ENCODE peak calls at places on chromosomes 5 and 9, in eight cellular contexts. Q is HCT116, L is OCI-LY7, H is SK-N-SH, R is hepatocyte, M is PC-3, B is neural progenitor cell, F is GM23338. K is an unnamed sample.

GRCh38 chr5:33188089-33188488 is 252.7 kb upstream of the TARS1 start:
- DNase-seq in F (no peak), H (no peak), L (no peak), M (no peak), B (no peak), R (no peak), Q (no peak), K (no peak)

GRCh38 chr5:112109331-112109993 is 309.6 kb downstream of the EPB41L4A start:
- DNase-seq in F (peak; percentile 56), M (peak; percentile 71), B (no peak), L (no peak), Q (peak; percentile 12), R (peak; percentile 66), H (peak; percentile 4), K (no peak)

GRCh38 chr5:79962580-79963222 is 28.4 kb downstream of the MTX3 start:
- DNase-seq in R (no peak), L (no peak), H (no peak), F (no peak), Q (no peak), B (peak; percentile 88), M (peak; percentile 53), K (no peak)

GRCh38 chr9:100525563-100525962 is 52.3 kb upstream of the CAVIN4 start:
- DNase-seq in R (no peak), B (no peak), F (no peak), M (no peak), Q (no peak), H (no peak), L (no peak), K (no peak)

GRCh38 chr9:8287970-8288369 is 488.4 kb upstream of the DMAC1 start:
- DNase-seq in F (no peak), B (no peak), H (no peak), Q (no peak), M (no peak), R (no peak), L (no peak), K (no peak)

GRCh38 chr5:138911441-138911840 is 36.3 kb upstream of the LRRTM2 start:
- DNase-seq in M (no peak), B (no peak), H (no peak), R (no peak), L (no peak), Q (no peak), F (no peak), K (no peak)

GRCh38 chr5:173997331-173997730 is 8.4 kb downstream of the C5orf47 start:
- DNase-seq in H (no peak), Q (no peak), B (no peak), M (no peak), F (no peak), R (no peak), L (no peak), K (no peak)

GRCh38 chr5:72228957-72229356 is 91.1 kb downstream of the MRPS27 start:
- DNase-seq in B (no peak), F (no peak), H (no peak), R (no peak), M (no peak), L (no peak), Q (no peak), K (no peak)

GRCh38 chr5:111227805-111228204 is 3.6 kb downstream of the CAMK4 start:
- DNase-seq in H (peak; percentile 37), B (no peak), F (peak; percentile 33), Q (no peak), R (peak; percentile 8), M (peak; percentile 45), L (peak; percentile 18), K (no peak)

GRCh38 chr5:41410737-41411136 is 99.7 kb downstream of the PLCXD3 start:
- DNase-seq in M (no peak), H (no peak), B (peak; percentile 8), F (peak; percentile 54), R (no peak), L (no peak), Q (no peak), K (no peak)

GRCh38 chr5:15500326-15500958 is 462 bp downstream of the FBXL7 start:
- DNase-seq in Q (no peak), L (no peak), H (no peak), F (peak; percentile 59), R (peak; percentile 40), B (peak; percentile 68), M (no peak), K (no peak)

GRCh38 chr5:178278358-178279023 is 45.9 kb upstream of the PHYKPL start:
- DNase-seq in F (no peak), R (no peak), L (no peak), M (no peak), Q (no peak), H (peak; percentile 49), B (no peak), K (no peak)

GRCh38 chr5:37916525-37916924 is 76.7 kb upstream of the GDNF start:
- DNase-seq in R (no peak), H (no peak), L (no peak), B (no peak), M (no peak), F (no peak), Q (no peak), K (no peak)

GRCh38 chr5:78634634-78635033 is 13.9 kb downstream of the LHFPL2 start:
- DNase-seq in L (no peak), H (no peak), B (no peak), Q (no peak), F (no peak), M (no peak), R (no peak), K (no peak)

GRCh38 chr9:126558051-126558665 is 55.6 kb upstream of the LMX1B start:
- DNase-seq in R (peak; percentile 77), L (peak; percentile 67), F (peak; percentile 80), Q (peak; percentile 39), H (peak; percentile 83), M (peak; percentile 70), B (peak; percentile 68), K (peak; percentile 74)

GRCh38 chr5:172451771-172452197 is 2.5 kb downstream of the SH3PXD2B start:
- DNase-seq in L (no peak), R (peak; percentile 71), M (peak; percentile 91), Q (no peak), F (peak; percentile 32), B (no peak), H (no peak), K (no peak)

GRCh38 chr5:80346055-80346454 is 26.3 kb downstream of the SPZ1 start:
- DNase-seq in B (peak; percentile 33), F (peak; percentile 77), L (peak; percentile 52), M (peak; percentile 45), R (peak; percentile 47), H (peak; percentile 47), Q (peak; percentile 48), K (peak; percentile 47)

GRCh38 chr5:43315262-43315661 is 2.0 kb upstream of the HMGCS1 start:
- DNase-seq in M (peak; percentile 98), B (no peak), R (peak; percentile 57), H (no peak), Q (peak; percentile 84), L (no peak), F (no peak), K (no peak)

DNA sequence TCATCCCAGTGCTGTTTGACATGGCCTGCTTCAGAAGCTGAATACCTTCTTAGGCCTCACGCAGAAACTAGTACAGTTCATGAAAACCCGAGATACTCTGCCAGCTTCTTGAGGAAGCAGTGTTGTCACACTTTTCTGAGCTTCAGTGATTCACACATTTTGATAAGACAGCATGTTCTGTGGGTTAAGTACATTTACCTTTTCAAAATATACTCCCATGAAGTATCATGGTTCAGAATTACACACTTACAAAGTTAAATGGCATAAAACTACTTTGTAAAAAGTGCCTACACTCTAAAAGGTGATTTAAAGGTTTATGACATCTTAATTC is 56.9 kb downstream of the VCAN start:
- DNase-seq in H (no peak), L (no peak), R (no peak), Q (no peak), B (no peak), M (no peak), F (no peak), K (no peak)
- TF ChIP-seq EZH2phosphoT487 in H (no peak), L (no peak), R (no peak), Q (no peak), B (no peak), M (no peak), F (no peak), K (no peak)

GRCh38 chr9:71446499-71447411 is 321.6 kb downstream of the CEMIP2 start:
- DNase-seq in M (peak; percentile 38), H (peak; percentile 52), L (no peak), Q (no peak), B (peak; percentile 95), R (peak; percentile 88), F (peak; percentile 97), K (peak; percentile 66)

GRCh38 chr9:71442937-71443336 is 321.5 kb upstream of the TRPM3 start:
- DNase-seq in F (no peak), R (no peak), M (no peak), Q (no peak), H (no peak), L (no peak), B (no peak), K (no peak)

DNA sequence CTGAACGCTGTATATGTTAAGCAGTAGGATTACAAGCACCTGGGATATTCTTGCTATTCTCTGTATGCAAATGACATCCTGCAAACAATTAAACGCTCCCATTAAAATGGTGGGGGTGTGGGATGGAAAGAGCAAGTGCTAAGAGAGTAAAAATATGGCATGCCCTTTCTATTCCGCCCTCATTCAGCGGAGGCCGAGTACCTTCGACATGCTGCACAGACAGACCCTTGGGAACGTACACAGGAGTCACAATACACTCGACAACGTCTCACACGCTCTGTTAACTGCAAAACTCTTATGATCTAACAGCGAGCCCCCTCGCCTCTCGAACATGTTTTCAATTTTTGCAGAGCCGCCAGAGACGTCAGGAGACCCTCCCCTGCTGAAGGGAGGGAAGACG is 322.2 kb downstream of the CEMIP2 start:
- DNase-seq in H (no peak), M (no peak), L (no peak), Q (no peak), R (no peak), B (no peak), F (no peak), K (no peak)
- H2AFZ ChIP-seq in H (no peak overlapping the region), M (no peak overlapping the region), L (no peak overlapping the region), Q (no peak overlapping the region), R (no peak overlapping the region), B (no peak overlapping the region), F (peak overlapping the region; percentile 60), K (no peak overlapping the region)

DNA sequence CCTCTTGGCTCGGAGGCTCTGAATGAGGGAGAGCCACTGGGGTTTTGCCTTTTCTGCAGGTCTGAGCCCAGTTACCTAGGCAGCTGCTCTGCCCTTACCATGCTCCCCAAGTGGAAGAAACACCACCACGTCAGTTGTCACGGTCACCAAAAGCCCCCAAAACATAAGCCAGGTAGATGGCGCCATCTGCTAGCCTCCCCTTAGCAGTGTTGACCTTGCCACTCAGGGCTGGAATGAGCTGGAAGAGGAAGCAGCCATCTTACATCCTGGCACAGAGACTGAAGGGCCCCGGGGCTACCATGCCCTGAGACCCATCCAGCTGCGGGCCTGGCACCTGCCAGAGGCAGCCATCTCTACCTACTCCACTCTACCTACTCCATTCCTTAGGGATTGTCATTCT is 7.4 kb downstream of the ZER1 start:
- DNase-seq in M (no peak), B (no peak), Q (no peak), R (no peak), L (peak; percentile 53), F (peak; percentile 68), H (no peak), K (no peak)
- TF ChIP-seq CTCF in M (no peak), B (no peak), Q (peak; percentile 17), R (no peak), L (peak; percentile 65), F (peak; percentile 40), H (no peak), K (no peak)

DNA sequence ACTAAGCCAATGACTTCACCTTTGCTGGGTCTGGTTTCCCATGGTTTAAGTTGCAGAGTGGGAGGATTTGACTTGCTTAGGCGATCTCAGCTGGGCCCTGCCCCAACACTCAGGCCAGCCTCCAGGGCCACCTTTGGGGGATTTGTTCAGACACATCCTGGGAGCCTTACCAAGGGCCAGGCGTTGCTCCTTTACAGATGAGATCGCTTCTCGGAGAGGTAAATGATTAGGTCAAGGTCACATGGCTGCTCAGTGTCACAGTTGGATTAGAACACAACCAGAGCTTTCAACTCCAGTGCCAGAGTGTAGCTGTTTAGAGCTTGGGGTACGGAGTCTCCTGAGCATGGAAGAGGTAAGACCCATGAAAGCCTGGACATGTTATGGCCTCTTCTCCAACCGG is 57.5 kb downstream of the COL27A1 start:
- DNase-seq in M (no peak), Q (no peak), L (no peak), B (no peak), R (no peak), F (no peak), H (no peak), K (no peak)
- TF ChIP-seq EZH2phosphoT487 in M (no peak), Q (no peak), L (no peak), B (no peak), R (no peak), F (no peak), H (no peak), K (no peak)